ENCODE peak calls at places on chromosomes 12 and 14, in seven cellular contexts. One of them, this sample, is unnamed.

GRCh38 chr14:106372870-106373657 is 846.7 kb downstream of the TMEM121 start:
- DNase-seq in nucleus accumbens: no peak
- DNase-seq in neural progenitor cell: no peak
- DNase-seq in NCI-H2029: peak
- DNase-seq in CD4-positive, CD25-positive, alpha-beta regulatory T cell: peak
- DNase-seq in H54: peak
- DNase-seq in smooth muscle cell of the brain vasculature: no peak
- DNase-seq in this sample: no peak

GRCh38 chr12:115999582-115999981 is 277.9 kb downstream of the MED13L start:
- DNase-seq in smooth muscle cell of the brain vasculature: no peak
- DNase-seq in H54: no peak
- DNase-seq in NCI-H2029: no peak
- DNase-seq in CD4-positive, CD25-positive, alpha-beta regulatory T cell: no peak
- DNase-seq in neural progenitor cell: no peak
- DNase-seq in nucleus accumbens: no peak
- DNase-seq in this sample: no peak

GRCh38 chr12:128794661-128795529 is 28.9 kb downstream of the SLC15A4 start:
- DNase-seq in smooth muscle cell of the brain vasculature: no peak
- DNase-seq in nucleus accumbens: no peak
- DNase-seq in CD4-positive, CD25-positive, alpha-beta regulatory T cell: no peak
- DNase-seq in neural progenitor cell: no peak
- DNase-seq in H54: no peak
- DNase-seq in NCI-H2029: no peak
- DNase-seq in this sample: no peak

GRCh38 chr14:34496679-34497513 is 34.9 kb upstream of the SPTSSA start:
- DNase-seq in neural progenitor cell: peak
- DNase-seq in H54: peak
- DNase-seq in CD4-positive, CD25-positive, alpha-beta regulatory T cell: no peak
- DNase-seq in NCI-H2029: no peak
- DNase-seq in smooth muscle cell of the brain vasculature: peak
- DNase-seq in nucleus accumbens: peak
- DNase-seq in this sample: peak

GRCh38 chr14:81418057-81418790 is 18.1 kb upstream of the STON2 start:
- DNase-seq in H54: no peak
- DNase-seq in smooth muscle cell of the brain vasculature: no peak
- DNase-seq in NCI-H2029: no peak
- DNase-seq in neural progenitor cell: no peak
- DNase-seq in nucleus accumbens: no peak
- DNase-seq in CD4-positive, CD25-positive, alpha-beta regulatory T cell: no peak
- DNase-seq in this sample: no peak

GRCh38 chr12:3047961-3048360 is 29.2 kb upstream of the TSPAN9 start:
- DNase-seq in neural progenitor cell: no peak
- DNase-seq in smooth muscle cell of the brain vasculature: no peak
- DNase-seq in nucleus accumbens: no peak
- DNase-seq in H54: no peak
- DNase-seq in NCI-H2029: peak
- DNase-seq in CD4-positive, CD25-positive, alpha-beta regulatory T cell: no peak
- DNase-seq in this sample: no peak

GRCh38 chr14:60323199-60323891 is 74.3 kb downstream of the PPM1A start:
- DNase-seq in nucleus accumbens: no peak
- DNase-seq in H54: no peak
- DNase-seq in neural progenitor cell: no peak
- DNase-seq in CD4-positive, CD25-positive, alpha-beta regulatory T cell: no peak
- DNase-seq in NCI-H2029: no peak
- DNase-seq in smooth muscle cell of the brain vasculature: no peak
- DNase-seq in this sample: no peak

GRCh38 chr12:71014180-71014785 is 93.7 kb upstream of the PTPRR start:
- DNase-seq in smooth muscle cell of the brain vasculature: no peak
- DNase-seq in H54: no peak
- DNase-seq in neural progenitor cell: peak
- DNase-seq in CD4-positive, CD25-positive, alpha-beta regulatory T cell: no peak
- DNase-seq in nucleus accumbens: no peak
- DNase-seq in NCI-H2029: no peak
- DNase-seq in this sample: no peak

GRCh38 chr14:69637503-69638030 is 26.2 kb downstream of the SUSD6 start:
- DNase-seq in smooth muscle cell of the brain vasculature: no peak
- DNase-seq in nucleus accumbens: no peak
- DNase-seq in NCI-H2029: no peak
- DNase-seq in CD4-positive, CD25-positive, alpha-beta regulatory T cell: no peak
- DNase-seq in H54: no peak
- DNase-seq in neural progenitor cell: peak
- DNase-seq in this sample: no peak

GRCh38 chr14:60665178-60665555 is 15.9 kb upstream of the SIX1 start:
- DNase-seq in nucleus accumbens: no peak
- DNase-seq in smooth muscle cell of the brain vasculature: no peak
- DNase-seq in NCI-H2029: peak
- DNase-seq in CD4-positive, CD25-positive, alpha-beta regulatory T cell: no peak
- DNase-seq in neural progenitor cell: no peak
- DNase-seq in H54: no peak
- DNase-seq in this sample: no peak

GRCh38 chr14:100304825-100305445 is 1.3 kb downstream of the SLC25A29 start:
- DNase-seq in smooth muscle cell of the brain vasculature: no peak
- DNase-seq in neural progenitor cell: peak
- DNase-seq in nucleus accumbens: no peak
- DNase-seq in NCI-H2029: peak
- DNase-seq in CD4-positive, CD25-positive, alpha-beta regulatory T cell: no peak
- DNase-seq in H54: peak
- DNase-seq in this sample: no peak

GRCh38 chr14:85076111-85076510 is 453.8 kb upstream of the FLRT2 start:
- DNase-seq in CD4-positive, CD25-positive, alpha-beta regulatory T cell: no peak
- DNase-seq in smooth muscle cell of the brain vasculature: no peak
- DNase-seq in H54: no peak
- DNase-seq in nucleus accumbens: no peak
- DNase-seq in NCI-H2029: no peak
- DNase-seq in neural progenitor cell: no peak
- DNase-seq in this sample: no peak

GRCh38 chr14:67221248-67221981 is 19.8 kb upstream of the PALS1 start:
- DNase-seq in neural progenitor cell: no peak
- DNase-seq in H54: peak
- DNase-seq in NCI-H2029: no peak
- DNase-seq in nucleus accumbens: no peak
- DNase-seq in CD4-positive, CD25-positive, alpha-beta regulatory T cell: no peak
- DNase-seq in smooth muscle cell of the brain vasculature: no peak
- DNase-seq in this sample: no peak

GRCh38 chr12:100254876-100255275 is 12.0 kb downstream of the DEPDC4 start:
- DNase-seq in NCI-H2029: no peak
- DNase-seq in smooth muscle cell of the brain vasculature: no peak
- DNase-seq in CD4-positive, CD25-positive, alpha-beta regulatory T cell: no peak
- DNase-seq in nucleus accumbens: no peak
- DNase-seq in H54: no peak
- DNase-seq in neural progenitor cell: no peak
- DNase-seq in this sample: no peak

GRCh38 chr12:93601591-93601990 is 29.1 kb downstream of the SOCS2 start:
- DNase-seq in nucleus accumbens: no peak
- DNase-seq in CD4-positive, CD25-positive, alpha-beta regulatory T cell: no peak
- DNase-seq in NCI-H2029: no peak
- DNase-seq in H54: no peak
- DNase-seq in smooth muscle cell of the brain vasculature: no peak
- DNase-seq in neural progenitor cell: no peak
- DNase-seq in this sample: no peak

GRCh38 chr12:47808049-47808448 is 11.7 kb downstream of the HDAC7 start:
- DNase-seq in NCI-H2029: no peak
- DNase-seq in nucleus accumbens: no peak
- DNase-seq in H54: no peak
- DNase-seq in smooth muscle cell of the brain vasculature: no peak
- DNase-seq in CD4-positive, CD25-positive, alpha-beta regulatory T cell: peak
- DNase-seq in neural progenitor cell: no peak
- DNase-seq in this sample: no peak

GRCh38 chr14:101254805-101255764 is 306.2 kb upstream of the DIO3 start:
- DNase-seq in CD4-positive, CD25-positive, alpha-beta regulatory T cell: no peak
- DNase-seq in neural progenitor cell: no peak
- DNase-seq in smooth muscle cell of the brain vasculature: no peak
- DNase-seq in H54: no peak
- DNase-seq in NCI-H2029: no peak
- DNase-seq in nucleus accumbens: no peak
- DNase-seq in this sample: no peak

GRCh38 chr12:91555981-91556380 is 373.4 kb upstream of the DCN start:
- DNase-seq in NCI-H2029: no peak
- DNase-seq in nucleus accumbens: no peak
- DNase-seq in smooth muscle cell of the brain vasculature: no peak
- DNase-seq in H54: no peak
- DNase-seq in neural progenitor cell: no peak
- DNase-seq in CD4-positive, CD25-positive, alpha-beta regulatory T cell: no peak
- DNase-seq in this sample: no peak

GRCh38 chr14:56805992-56806737 is 4.1 kb downstream of the OTX2 start:
- DNase-seq in smooth muscle cell of the brain vasculature: no peak
- DNase-seq in nucleus accumbens: no peak
- DNase-seq in NCI-H2029: no peak
- DNase-seq in CD4-positive, CD25-positive, alpha-beta regulatory T cell: no peak
- DNase-seq in H54: no peak
- DNase-seq in neural progenitor cell: peak
- DNase-seq in this sample: no peak

GRCh38 chr12:3233813-3234212 is 156.6 kb downstream of the TSPAN9 start:
- DNase-seq in nucleus accumbens: no peak
- DNase-seq in NCI-H2029: no peak
- DNase-seq in smooth muscle cell of the brain vasculature: no peak
- DNase-seq in neural progenitor cell: no peak
- DNase-seq in H54: no peak
- DNase-seq in CD4-positive, CD25-positive, alpha-beta regulatory T cell: no peak
- DNase-seq in this sample: no peak

GRCh38 chr14:51449666-51450061 is 202.0 kb upstream of the FRMD6 start:
- DNase-seq in H54: no peak
- DNase-seq in neural progenitor cell: no peak
- DNase-seq in nucleus accumbens: no peak
- DNase-seq in NCI-H2029: no peak
- DNase-seq in CD4-positive, CD25-positive, alpha-beta regulatory T cell: no peak
- DNase-seq in smooth muscle cell of the brain vasculature: no peak
- DNase-seq in this sample: no peak